ENCODE peak calls at places on chromosomes 11 and 22, in six cellular contexts. W is progenitor cell of endocrine pancreas, R is NCI-H510A, D is A549, E is activated gamma-delta T cell, C is anterior cingulate cortex. F is an unnamed sample.

GRCh38 chr22:50439314-50440250 is 35.3 kb downstream of the SBF1 start:
- DNase-seq in W (no peak), R (no peak), D (no peak), E (no peak), C (no peak), F (no peak)

GRCh38 chr22:36636916-36637315 is 66.6 kb downstream of the CACNG2 start:
- DNase-seq in W (no peak), R (no peak), D (no peak), E (no peak), C (no peak), F (peak)

GRCh38 chr11:128472128-128473110 is 114.9 kb downstream of the ETS1 start:
- DNase-seq in W (no peak), R (no peak), D (no peak), E (no peak), C (no peak), F (peak)

GRCh38 chr11:12693485-12694181 is 19.4 kb downstream of the TEAD1 start:
- DNase-seq in W (no peak), R (peak), D (peak), E (no peak), C (peak), F (peak)

GRCh38 chr11:72848846-72849466 is 34.7 kb downstream of the ATG16L2 start:
- DNase-seq in W (no peak), R (no peak), D (peak), E (no peak), C (no peak), F (peak)

GRCh38 chr11:57251491-57252104 is 14.5 kb upstream of the APLNR start:
- DNase-seq in W (no peak), R (no peak), D (no peak), E (no peak), C (no peak), F (peak)

GRCh38 chr11:77617892-77618291 is 19.7 kb downstream of the CLNS1A start:
- DNase-seq in W (no peak), R (no peak), D (no peak), E (no peak), C (no peak), F (no peak)

GRCh38 chr11:62542750-62543567 is 3.6 kb downstream of the AHNAK start:
- DNase-seq in W (peak), R (peak), D (peak), E (no peak), C (peak), F (peak)

GRCh38 chr11:14184548-14184947 is 174.4 kb downstream of the RRAS2 start:
- DNase-seq in W (no peak), R (no peak), D (no peak), E (no peak), C (no peak), F (no peak)

GRCh38 chr22:21991309-21991596 is 8.7 kb upstream of the TOP3B start:
- DNase-seq in W (no peak), R (no peak), D (no peak), E (no peak), C (no peak), F (no peak)

GRCh38 chr22:30312053-30312452 is 14.7 kb downstream of the TBC1D10A start:
- DNase-seq in W (no peak), R (no peak), D (no peak), E (no peak), C (no peak), F (peak)

GRCh38 chr11:113505541-113506375 is 30.6 kb upstream of the DRD2 start:
- DNase-seq in W (no peak), R (no peak), D (no peak), E (no peak), C (no peak), F (peak)

GRCh38 chr11:18491924-18492323 is 34.8 kb downstream of the TSG101 start:
- DNase-seq in W (no peak), R (no peak), D (no peak), E (no peak), C (no peak), F (no peak)

GRCh38 chr11:9039194-9039593 is 35.4 kb upstream of the NRIP3 start:
- DNase-seq in W (no peak), R (no peak), D (no peak), E (no peak), C (no peak), F (no peak)

GRCh38 chr22:47401592-47401898 is 639.1 kb downstream of the TBC1D22A start:
- DNase-seq in W (no peak), R (no peak), D (no peak), E (no peak), C (no peak), F (no peak)

GRCh38 chr11:73766763-73767162 is 5.9 kb upstream of the RAB6A start:
- DNase-seq in W (no peak), R (no peak), D (no peak), E (no peak), C (no peak), F (no peak)

F was measured in NCI-H69.